ENCODE peak calls at places on chromosome 3, in nine cellular contexts. B, M, Q, H, U, P, R, E and L are unnamed samples.

GRCh38 chr3:108125550-108126071 is 34.8 kb upstream of the CD47 start:
- DNase-seq in B (no peak), P (no peak), E (no peak), M (no peak), U (peak), H (no peak), R (no peak), Q (no peak), L (no peak)

GRCh38 chr3:14602804-14603644 is 48.5 kb upstream of the CCDC174 start:
- DNase-seq in Q (no peak), E (no peak), U (peak), P (no peak), M (peak), H (no peak), B (no peak), R (no peak), L (peak)

GRCh38 chr3:140603766-140604165 is 74.1 kb upstream of the TRIM42 start:
- DNase-seq in M (no peak), R (no peak), P (no peak), B (no peak), H (no peak), Q (no peak), U (no peak), E (no peak), L (no peak)

GRCh38 chr3:139906441-139906840 is 28.5 kb upstream of the CLSTN2 start:
- DNase-seq in B (no peak), E (no peak), H (no peak), Q (peak), R (peak), P (no peak), M (peak), U (no peak), L (peak)

GRCh38 chr3:11099306-11099705 is 55.0 kb upstream of the HRH1 start:
- DNase-seq in U (no peak), M (no peak), B (no peak), H (no peak), R (no peak), E (no peak), Q (no peak), P (no peak), L (no peak)

GRCh38 chr3:46537789-46538188 is 28.3 kb downstream of the LRRC2 start:
- DNase-seq in M (no peak), H (no peak), B (no peak), U (no peak), P (no peak), R (no peak), E (no peak), Q (no peak), L (no peak)

GRCh38 chr3:1532935-1533606 is 440.2 kb downstream of the CNTN6 start:
- DNase-seq in Q (no peak), E (no peak), B (no peak), P (no peak), M (no peak), U (no peak), R (no peak), H (no peak), L (no peak)

GRCh38 chr3:46649436-46649835 is 37.1 kb downstream of the FAM240A start:
- DNase-seq in E (no peak), M (no peak), H (no peak), B (no peak), P (no peak), R (no peak), U (no peak), Q (peak), L (no peak)

GRCh38 chr3:46926871-46927717 is 49.5 kb downstream of the CCDC12 start:
- DNase-seq in B (no peak), M (no peak), E (no peak), R (no peak), U (no peak), P (peak), Q (no peak), H (no peak), L (peak)

GRCh38 chr3:183754052-183754451 is 56.5 kb downstream of the YEATS2 start:
- DNase-seq in R (no peak), U (no peak), P (no peak), B (no peak), Q (no peak), H (no peak), E (no peak), M (no peak), L (no peak)

GRCh38 chr3:159764211-159765024 is 224.2 kb upstream of the IL12A start:
- DNase-seq in H (peak), E (peak), U (no peak), R (peak), M (peak), B (peak), Q (no peak), P (peak), L (peak)

GRCh38 chr3:139718415-139718814 is 40.6 kb upstream of the NMNAT3 start:
- DNase-seq in R (no peak), Q (peak), P (no peak), U (peak), H (peak), E (peak), B (peak), M (peak), L (peak)

GRCh38 chr3:192130534-192131132 is 596.7 kb downstream of the FGF12 start:
- DNase-seq in M (peak), H (peak), B (peak), E (peak), P (no peak), R (no peak), Q (peak), U (peak), L (peak)

GRCh38 chr3:17730318-17730967 is 12.0 kb downstream of the TBC1D5 start:
- DNase-seq in Q (peak), R (no peak), U (peak), M (no peak), B (no peak), P (no peak), H (peak), E (no peak), L (peak)

GRCh38 chr3:52633786-52634185 is 51.9 kb downstream of the PBRM1 start:
- DNase-seq in H (no peak), P (no peak), U (no peak), M (no peak), R (no peak), Q (peak), E (no peak), B (no peak), L (no peak)

GRCh38 chr3:64344721-64345207 is 119.5 kb upstream of the PRICKLE2 start:
- DNase-seq in H (peak), B (peak), M (peak), E (no peak), P (no peak), Q (peak), U (no peak), R (peak), L (peak)

GRCh38 chr3:139597947-139598346 is 58.4 kb upstream of the RBP1 start:
- DNase-seq in M (no peak), E (no peak), Q (no peak), R (no peak), B (peak), U (no peak), H (no peak), P (no peak), L (no peak)

GRCh38 chr3:105708980-105709379 is 159.8 kb downstream of the CBLB start:
- DNase-seq in P (no peak), R (no peak), Q (no peak), B (no peak), E (no peak), M (no peak), U (no peak), H (no peak), L (no peak)

GRCh38 chr3:113468536-113468935 is 27.2 kb upstream of the CFAP44 start:
- DNase-seq in R (peak), M (no peak), Q (no peak), E (no peak), P (no peak), U (no peak), B (no peak), H (no peak), L (no peak)